ENCODE peak calls at places on chromosomes 11 and 22, in five cellular contexts. F, M, N, W and Y are unnamed samples.
A peak's percentile ranks its signal among the peaks of the same experiment; 100 is the strongest.

GRCh38 chr11:115717215-115717584 is 213.0 kb upstream of the CADM1 start:
- DNase-seq in N (no peak), M (no peak), W (no peak), F (no peak), Y (no peak)

GRCh38 chr22:26503758-26504157 is 8.5 kb downstream of the TFIP11 start:
- DNase-seq in N (no peak), F (no peak), M (no peak), W (no peak), Y (no peak)

GRCh38 chr11:19905280-19905853 is 192.7 kb downstream of the NAV2 start:
- DNase-seq in W (no peak), F (no peak), M (no peak), N (peak; percentile 65), Y (no peak)

GRCh38 chr11:65440831-65441499 is 18.4 kb downstream of the NEAT1 start:
- DNase-seq in N (no peak), M (peak; percentile 8), W (no peak), F (no peak), Y (no peak)

GRCh38 chr22:45757068-45757467 is 85.4 kb downstream of the ATXN10 start:
- DNase-seq in M (no peak), N (no peak), F (no peak), W (no peak), Y (no peak)

GRCh38 chr11:69696749-69697488 is 6.9 kb downstream of the FGF19 start:
- DNase-seq in N (no peak), M (no peak), F (no peak), W (no peak), Y (no peak)

GRCh38 chr11:119691020-119691666 is 37.9 kb downstream of the NECTIN1 start:
- DNase-seq in F (no peak), M (no peak), W (peak; percentile 11), N (no peak), Y (no peak)

GRCh38 chr11:69142894-69143293 is 12.8 kb upstream of the SMIM38 start:
- DNase-seq in N (no peak), M (no peak), F (no peak), W (no peak), Y (no peak)

GRCh38 chr11:45366196-45366595 is 80.1 kb upstream of the SYT13 start:
- DNase-seq in W (no peak), M (no peak), F (no peak), N (no peak), Y (no peak)

GRCh38 chr11:46277313-46277622 is 194 bp upstream of the CREB3L1 start:
- DNase-seq in M (no peak), N (peak; percentile 47), W (no peak), F (no peak), Y (peak; percentile 36)

GRCh38 chr11:126891556-126892217 is 108.9 kb downstream of the KIRREL3 start:
- DNase-seq in N (peak; percentile 10), F (no peak), M (no peak), W (no peak), Y (no peak)

GRCh38 chr22:41994506-41994905 is 4.1 kb upstream of the WBP2NL start:
- DNase-seq in W (no peak), F (no peak), N (no peak), M (no peak), Y (no peak)

GRCh38 chr11:10594407-10594806 is 25.9 kb upstream of the LYVE1 start:
- DNase-seq in M (no peak), W (no peak), N (no peak), F (no peak), Y (no peak)

GRCh38 chr11:126282361-126282741 is 542 bp upstream of the TIRAP start:
- DNase-seq in N (peak; percentile 11), F (no peak), W (no peak), M (peak; percentile 31), Y (no peak)

GRCh38 chr11:60899021-60899936 is 7.1 kb downstream of the PRPF19 start:
- DNase-seq in N (peak; percentile 74), M (no peak), F (no peak), W (no peak), Y (peak; percentile 36)

GRCh38 chr11:11016123-11016522 is 158.3 kb upstream of the ZBED5 start:
- DNase-seq in F (no peak), W (no peak), N (no peak), M (no peak), Y (no peak)

GRCh38 chr11:72471005-72471898 is 36.9 kb upstream of the CLPB start:
- DNase-seq in F (peak; percentile 16), W (peak; percentile 33), N (peak; percentile 60), M (peak; percentile 47), Y (peak; percentile 36)

GRCh38 chr11:106456651-106457050 is 379.2 kb downstream of the AASDHPPT start:
- DNase-seq in F (no peak), W (no peak), M (no peak), N (no peak), Y (no peak)

GRCh38 chr11:118607401-118608267 is at the start of gene PHLDB1:
- DNase-seq in M (peak; percentile 62), W (peak; percentile 28), N (peak; percentile 69), F (peak; percentile 18), Y (no peak)

GRCh38 chr11:8233691-8234424 is 29.8 kb downstream of the LMO1 start:
- DNase-seq in W (no peak), F (no peak), M (no peak), N (no peak), Y (no peak)

GRCh38 chr11:126102436-126102894 is 39.8 kb upstream of the CDON start:
- DNase-seq in W (no peak), F (no peak), M (no peak), N (no peak), Y (no peak)

GRCh38 chr22:49588739-49589138 is 238.9 kb downstream of the BRD1 start:
- DNase-seq in M (peak; percentile 6), W (no peak), F (no peak), N (no peak), Y (no peak)

GRCh38 chr11:46676436-46677158 is 23.8 kb downstream of the ARHGAP1 start:
- DNase-seq in W (no peak), M (no peak), F (no peak), N (no peak), Y (no peak)

GRCh38 chr22:20807315-20807752 is 33.4 kb downstream of the SERPIND1 start:
- DNase-seq in N (peak; percentile 95), F (no peak), M (no peak), W (no peak), Y (no peak)

GRCh38 chr22:37177221-37177620 is 10.8 kb downstream of the C1QTNF6 start:
- DNase-seq in M (no peak), W (no peak), N (no peak), F (no peak), Y (no peak)

GRCh38 chr11:65538232-65538914 is 13.5 kb downstream of the SCYL1 start:
- DNase-seq in W (no peak), F (no peak), N (no peak), M (no peak), Y (no peak)

GRCh38 chr11:12518606-12519385 is 141.4 kb downstream of the PARVA start:
- DNase-seq in N (no peak), W (no peak), F (no peak), M (no peak), Y (no peak)